ENCODE peak calls at places on chromosomes 4 and X, in eight cellular contexts. O is fibroblast of villous mesenchyme, G is endothelial cell, V is cardiac fibroblast, L is body of pancreas, F is ovary, Z is A549, D is BJ. E is an unnamed sample.

GRCh38 chr4:30429813-30430466 is 290.2 kb upstream of the PCDH7 start:
- DNase-seq in O (peak), G (no peak), V (peak), L (no peak), F (no peak), Z (no peak), D (no peak), E (no peak)

GRCh38 chr4:56371426-56372220 is 15.7 kb downstream of the AASDH start:
- DNase-seq in O (no peak), G (no peak), V (no peak), L (no peak), F (no peak), Z (no peak), D (no peak), E (no peak)

GRCh38 chr4:51895158-51895557 is 52.2 kb downstream of the DCUN1D4 start:
- DNase-seq in O (no peak), G (no peak), V (no peak), L (no peak), F (no peak), Z (no peak), D (no peak), E (no peak)

GRCh38 chrX:120485562-120486520 is 16.7 kb upstream of the LAMP2 start:
- DNase-seq in O (peak), G (peak), V (peak), L (peak), F (peak), Z (peak), D (peak), E (peak)

GRCh38 chr4:148261861-148262260 is 180.4 kb downstream of the NR3C2 start:
- DNase-seq in O (peak), G (no peak), V (no peak), L (no peak), F (no peak), Z (no peak), D (peak), E (no peak)

GRCh38 chrX:153769158-153769864 is 5.3 kb downstream of the PLXNB3 start:
- DNase-seq in O (no peak), G (no peak), V (no peak), L (no peak), F (peak), Z (no peak), D (no peak), E (no peak)

GRCh38 chrX:15206306-15206705 is 63.6 kb downstream of the ASB9 start:
- DNase-seq in O (no peak), G (no peak), V (no peak), L (peak), F (no peak), Z (no peak), D (no peak), E (no peak)

GRCh38 chr4:139176299-139177048 is 544 bp downstream of the ELF2 start:
- DNase-seq in O (peak), G (peak), V (peak), L (peak), F (peak), Z (peak), D (peak), E (peak)

GRCh38 chr4:101037249-101037648 is 310.1 kb downstream of the PPP3CA start:
- DNase-seq in O (no peak), G (no peak), V (peak), L (no peak), F (no peak), Z (no peak), D (no peak), E (no peak)

GRCh38 chr4:95013236-95013635 is 255.5 kb downstream of the BMPR1B start:
- DNase-seq in O (no peak), G (no peak), V (no peak), L (peak), F (no peak), Z (no peak), D (no peak), E (no peak)

GRCh38 chrX:119118780-119119395 is 8.7 kb downstream of the KIAA1210 start:
- DNase-seq in O (peak), G (peak), V (peak), L (peak), F (peak), Z (peak), D (no peak), E (peak)

GRCh38 chr4:87502580-87503238 is 26.5 kb downstream of the SPARCL1 start:
- DNase-seq in O (no peak), G (no peak), V (peak), L (no peak), F (no peak), Z (no peak), D (peak), E (no peak)

GRCh38 chr4:53365121-53365485 is 758 bp downstream of the SCFD2 start:
- DNase-seq in O (peak), G (peak), V (peak), L (peak), F (no peak), Z (no peak), D (no peak), E (no peak)

GRCh38 chrX:148070504-148070877 is 89.4 kb downstream of the FMR1NB start:
- DNase-seq in O (no peak), G (no peak), V (no peak), L (no peak), F (no peak), Z (no peak), D (no peak), E (no peak)

GRCh38 chr4:83490876-83491450 is 6.1 kb upstream of the ABRAXAS1 start:
- DNase-seq in O (peak), G (peak), V (peak), L (no peak), F (no peak), Z (peak), D (no peak), E (no peak)

GRCh38 chr4:123235431-123235830 is 161.2 kb upstream of the SPRY1 start:
- DNase-seq in O (no peak), G (no peak), V (no peak), L (no peak), F (no peak), Z (no peak), D (peak), E (no peak)

GRCh38 chr4:1177274-1178141 is 5.1 kb upstream of the SPON2 start:
- DNase-seq in O (peak), G (no peak), V (no peak), L (peak), F (no peak), Z (no peak), D (no peak), E (no peak)

GRCh38 chr4:145406970-145407369 is 74.7 kb upstream of the SMAD1 start:
- DNase-seq in O (peak), G (no peak), V (peak), L (no peak), F (no peak), Z (no peak), D (no peak), E (no peak)

GRCh38 chrX:125998432-125998831 is 167.7 kb downstream of the DCAF12L2 start:
- DNase-seq in O (no peak), G (peak), V (no peak), L (no peak), F (no peak), Z (no peak), D (no peak), E (no peak)
- TF ChIP-seq CTCF in O (peak), G (peak), V (peak), L (no peak), F (no peak), Z (peak), D (no peak), E (no peak)

GRCh38 chrX:46279214-46279924 is 265.9 kb downstream of the ZNF674 start:
- DNase-seq in O (peak), G (no peak), V (no peak), L (no peak), F (no peak), Z (no peak), D (no peak), E (no peak)

GRCh38 chrX:46278591-46278990 is 266.6 kb downstream of the ZNF674 start:
- DNase-seq in O (no peak), G (no peak), V (no peak), L (no peak), F (no peak), Z (no peak), D (no peak), E (no peak)

DNA sequence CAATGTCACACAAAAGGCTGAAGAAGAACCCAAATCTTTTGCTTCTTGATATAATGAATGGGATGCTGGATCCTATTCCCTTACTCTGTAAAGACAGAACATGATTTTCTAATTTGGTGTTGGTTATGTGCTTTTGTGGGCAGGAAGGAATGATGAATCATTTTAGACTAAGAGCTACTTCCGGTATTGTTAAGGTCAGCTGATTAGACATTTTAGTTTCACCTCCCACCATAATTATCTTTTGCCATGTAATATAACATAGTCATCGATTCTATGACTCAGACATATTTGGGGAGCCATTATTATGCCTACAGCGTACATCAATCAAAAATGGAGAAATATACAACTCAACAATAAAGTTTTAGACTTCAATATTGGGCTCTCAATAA is 265.3 kb downstream of the ZNF674 start:
- DNase-seq in O (peak), G (no peak), V (no peak), L (no peak), F (no peak), Z (no peak), D (no peak), E (no peak)
- TF ChIP-seq CTCF in O (no peak), G (no peak), V (no peak), L (no peak), F (no peak), Z (no peak), D (no peak), E (no peak)

GRCh38 chr4:163003979-163004378 is 162.7 kb downstream of the NAF1 start:
- DNase-seq in O (no peak), G (no peak), V (no peak), L (no peak), F (no peak), Z (no peak), D (no peak), E (no peak)
- TF ChIP-seq CTCF in O (no peak), G (no peak), V (no peak), L (no peak), F (no peak), Z (no peak), D (no peak), E (no peak)

GRCh38 chr4:187995322-187996207 is at the start of gene ZFP42:
- DNase-seq in O (no peak), G (no peak), V (no peak), L (no peak), F (no peak), Z (no peak), D (no peak), E (no peak)

GRCh38 chr4:187996502-187997177 is 1.1 kb downstream of the ZFP42 start:
- DNase-seq in O (no peak), G (no peak), V (no peak), L (no peak), F (no peak), Z (no peak), D (no peak), E (no peak)

GRCh38 chr4:187999406-187999932 is 3.9 kb downstream of the ZFP42 start:
- DNase-seq in O (no peak), G (no peak), V (no peak), L (no peak), F (no peak), Z (no peak), D (no peak), E (no peak)

GRCh38 chr4:187992971-187993370 is 2.6 kb upstream of the ZFP42 start:
- DNase-seq in O (no peak), G (no peak), V (no peak), L (no peak), F (no peak), Z (no peak), D (no peak), E (no peak)

GRCh38 chr4:187993827-187994226 is 1.7 kb upstream of the ZFP42 start:
- DNase-seq in O (peak), G (peak), V (peak), L (no peak), F (no peak), Z (no peak), D (no peak), E (no peak)
- TF ChIP-seq CTCF in O (peak), G (peak), V (peak), L (no peak), F (no peak), Z (no peak), D (no peak), E (no peak)

GRCh38 chr4:25795566-25796454 is 67.0 kb downstream of the SEL1L3 start:
- DNase-seq in O (peak), G (no peak), V (peak), L (no peak), F (no peak), Z (no peak), D (peak), E (no peak)
- TF ChIP-seq CTCF in O (no peak), G (no peak), V (peak), L (no peak), F (no peak), Z (no peak), D (peak), E (no peak)

GRCh38 chr4:185425600-185426352 is at the start of gene UFSP2:
- DNase-seq in O (peak), G (peak), V (peak), L (peak), F (peak), Z (peak), D (peak), E (peak)
- TF ChIP-seq CTCF in O (no peak), G (no peak), V (no peak), L (peak), F (no peak), Z (no peak), D (no peak), E (no peak)

GRCh38 chrX:78378476-78379115 is 51.2 kb upstream of the CYSLTR1 start:
- DNase-seq in O (no peak), G (no peak), V (peak), L (no peak), F (no peak), Z (no peak), D (no peak), E (no peak)
- TF ChIP-seq CTCF in O (no peak), G (no peak), V (no peak), L (no peak), F (no peak), Z (no peak), D (no peak), E (no peak)

DNA sequence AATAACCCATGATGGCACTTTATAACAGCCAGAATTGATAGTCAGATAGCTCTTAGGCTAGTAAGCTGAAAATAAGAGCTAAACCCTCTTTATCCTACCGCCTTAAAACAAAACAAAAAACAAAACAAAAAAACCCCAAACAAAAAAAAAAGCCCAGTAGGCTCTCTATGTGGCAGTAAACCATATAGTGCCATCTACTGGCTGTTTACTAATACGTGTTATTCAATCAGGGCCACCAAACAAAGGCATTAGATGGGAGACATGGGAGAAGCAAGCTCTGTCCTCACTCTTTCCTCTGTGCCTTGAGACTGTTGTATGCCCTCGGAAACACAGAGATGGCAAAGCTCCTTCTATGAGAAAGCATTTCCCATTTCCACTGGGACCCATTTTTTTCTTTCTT is 148.8 kb upstream of the MID1 start:
- DNase-seq in O (peak), G (no peak), V (peak), L (no peak), F (no peak), Z (peak), D (no peak), E (no peak)
- TF ChIP-seq CTCF in O (peak), G (no peak), V (peak), L (peak), F (no peak), Z (peak), D (peak), E (no peak)

GRCh38 chrX:56726609-56727008 is 2.4 kb upstream of the NBDY start:
- DNase-seq in O (peak), G (no peak), V (peak), L (peak), F (no peak), Z (peak), D (no peak), E (no peak)
- TF ChIP-seq CTCF in O (peak), G (no peak), V (peak), L (peak), F (no peak), Z (peak), D (peak), E (no peak)

E was measured in activated B cell treated with CpG ODN at 0.5 μM for 24 hours.